ENCODE peak calls at places on chromosomes 7 and 10, in six cellular contexts. One of them, this sample, is unnamed.

GRCh38 chr7:2645274-2645868 is 13.6 kb downstream of the TTYH3 start:
- DNase-seq in left colon: no peak
- DNase-seq in HuH-7: no peak
- DNase-seq in Right ventricle myocardium superior: no peak
- DNase-seq in nephron progenitor cell: no peak
- DNase-seq in type B pancreatic cell: no peak
- DNase-seq in this sample: no peak

GRCh38 chr7:40437498-40437897 is 302.7 kb downstream of the SUGCT start:
- DNase-seq in left colon: no peak
- DNase-seq in HuH-7: no peak
- DNase-seq in Right ventricle myocardium superior: no peak
- DNase-seq in nephron progenitor cell: no peak
- DNase-seq in type B pancreatic cell: no peak
- DNase-seq in this sample: no peak

GRCh38 chr7:125430013-125430412 is 500.4 kb upstream of the POT1 start:
- DNase-seq in left colon: no peak
- DNase-seq in HuH-7: no peak
- DNase-seq in Right ventricle myocardium superior: no peak
- DNase-seq in nephron progenitor cell: no peak
- DNase-seq in type B pancreatic cell: no peak
- DNase-seq in this sample: no peak

GRCh38 chr10:45235823-45236222 is 79.6 kb downstream of the OR13A1 start:
- DNase-seq in left colon: no peak
- DNase-seq in HuH-7: no peak
- DNase-seq in Right ventricle myocardium superior: no peak
- DNase-seq in nephron progenitor cell: no peak
- DNase-seq in type B pancreatic cell: no peak
- DNase-seq in this sample: no peak

GRCh38 chr7:131010714-131011436 is 276.9 kb upstream of the KLF14 start:
- DNase-seq in left colon: no peak
- DNase-seq in HuH-7: no peak
- DNase-seq in Right ventricle myocardium superior: no peak
- DNase-seq in nephron progenitor cell: no peak
- DNase-seq in type B pancreatic cell: no peak
- DNase-seq in this sample: no peak

GRCh38 chr10:77970869-77971803 is 44.6 kb upstream of the DLG5 start:
- DNase-seq in left colon: peak
- DNase-seq in HuH-7: peak
- DNase-seq in Right ventricle myocardium superior: peak
- DNase-seq in nephron progenitor cell: no peak
- DNase-seq in type B pancreatic cell: no peak
- DNase-seq in this sample: no peak

GRCh38 chr10:132670546-132670945 is 115.4 kb downstream of the NKX6-2 start:
- DNase-seq in left colon: peak
- DNase-seq in HuH-7: no peak
- DNase-seq in Right ventricle myocardium superior: peak
- DNase-seq in nephron progenitor cell: no peak
- DNase-seq in type B pancreatic cell: peak
- DNase-seq in this sample: no peak

GRCh38 chr7:27117687-27118491 is 12.7 kb downstream of the HOXA4 start:
- DNase-seq in left colon: no peak
- DNase-seq in HuH-7: no peak
- DNase-seq in Right ventricle myocardium superior: no peak
- DNase-seq in nephron progenitor cell: peak
- DNase-seq in type B pancreatic cell: peak
- DNase-seq in this sample: no peak

GRCh38 chr10:8380833-8381491 is 326.5 kb downstream of the GATA3 start:
- DNase-seq in left colon: no peak
- DNase-seq in HuH-7: no peak
- DNase-seq in Right ventricle myocardium superior: no peak
- DNase-seq in nephron progenitor cell: no peak
- DNase-seq in type B pancreatic cell: no peak
- DNase-seq in this sample: no peak

GRCh38 chr7:24757799-24758275 is 573 bp upstream of the GSDME start:
- DNase-seq in left colon: no peak
- DNase-seq in HuH-7: peak
- DNase-seq in Right ventricle myocardium superior: no peak
- DNase-seq in nephron progenitor cell: no peak
- DNase-seq in type B pancreatic cell: peak
- DNase-seq in this sample: peak

GRCh38 chr7:9645756-9646155 is 1212.3 kb downstream of the NXPH1 start:
- DNase-seq in left colon: no peak
- DNase-seq in HuH-7: no peak
- DNase-seq in Right ventricle myocardium superior: no peak
- DNase-seq in nephron progenitor cell: no peak
- DNase-seq in type B pancreatic cell: no peak
- DNase-seq in this sample: no peak

GRCh38 chr7:130309986-130310385 is 17.0 kb downstream of the CPA4 start:
- DNase-seq in left colon: no peak
- DNase-seq in HuH-7: no peak
- DNase-seq in Right ventricle myocardium superior: no peak
- DNase-seq in nephron progenitor cell: no peak
- DNase-seq in type B pancreatic cell: no peak
- DNase-seq in this sample: no peak

GRCh38 chr7:158239290-158239981 is 348.2 kb downstream of the PTPRN2 start:
- DNase-seq in left colon: peak
- DNase-seq in HuH-7: no peak
- DNase-seq in Right ventricle myocardium superior: no peak
- DNase-seq in nephron progenitor cell: no peak
- DNase-seq in type B pancreatic cell: no peak
- DNase-seq in this sample: peak

GRCh38 chr7:82044497-82045080 is 274.7 kb upstream of the HGF start:
- DNase-seq in left colon: no peak
- DNase-seq in HuH-7: no peak
- DNase-seq in Right ventricle myocardium superior: no peak
- DNase-seq in nephron progenitor cell: peak
- DNase-seq in type B pancreatic cell: no peak
- DNase-seq in this sample: no peak

GRCh38 chr7:8154290-8154689 is 107.7 kb downstream of the ICA1 start:
- DNase-seq in left colon: no peak
- DNase-seq in HuH-7: no peak
- DNase-seq in Right ventricle myocardium superior: no peak
- DNase-seq in nephron progenitor cell: no peak
- DNase-seq in type B pancreatic cell: no peak
- DNase-seq in this sample: no peak

GRCh38 chr7:90857595-90857994 is 261.5 kb downstream of the CDK14 start:
- DNase-seq in left colon: no peak
- DNase-seq in HuH-7: no peak
- DNase-seq in Right ventricle myocardium superior: no peak
- DNase-seq in nephron progenitor cell: no peak
- DNase-seq in type B pancreatic cell: no peak
- DNase-seq in this sample: no peak

GRCh38 chr10:101066146-101066889 is 4.5 kb downstream of the KAZALD1 start:
- DNase-seq in left colon: peak
- DNase-seq in HuH-7: peak
- DNase-seq in Right ventricle myocardium superior: peak
- DNase-seq in nephron progenitor cell: peak
- DNase-seq in type B pancreatic cell: no peak
- DNase-seq in this sample: peak

GRCh38 chr7:29900745-29901144 is 88.9 kb downstream of the SCRN1 start:
- DNase-seq in left colon: no peak
- DNase-seq in HuH-7: no peak
- DNase-seq in Right ventricle myocardium superior: no peak
- DNase-seq in nephron progenitor cell: no peak
- DNase-seq in type B pancreatic cell: no peak
- DNase-seq in this sample: no peak

GRCh38 chr7:30159698-30160143 is 24.9 kb downstream of the MTURN start:
- DNase-seq in left colon: peak
- DNase-seq in HuH-7: no peak
- DNase-seq in Right ventricle myocardium superior: peak
- DNase-seq in nephron progenitor cell: peak
- DNase-seq in type B pancreatic cell: no peak
- DNase-seq in this sample: peak

This sample was measured in head of caudate nucleus.